ENCODE peak calls at places on chromosomes 11 and 22, in five cellular contexts. R, X, B, W and T are unnamed samples.

GRCh38 chr11:32893947-32894827 is 1.6 kb downstream of the QSER1 start:
- DNase-seq in B (peak), R (no peak), X (no peak), W (no peak), T (no peak)

GRCh38 chr22:40491990-40492631 is 121.7 kb downstream of the SGSM3 start:
- DNase-seq in R (no peak), B (no peak), W (no peak), X (no peak), T (no peak)

GRCh38 chr11:43735931-43736330 is 55.4 kb downstream of the HSD17B12 start:
- DNase-seq in R (no peak), X (no peak), B (no peak), W (no peak), T (no peak)

GRCh38 chr11:45736424-45736823 is 68.5 kb upstream of the SLC35C1 start:
- DNase-seq in X (no peak), B (peak), R (no peak), W (peak), T (no peak)

GRCh38 chr22:38258895-38259294 is 13.9 kb downstream of the TMEM184B start:
- DNase-seq in W (peak), R (no peak), X (no peak), B (no peak), T (no peak)

GRCh38 chr11:2296913-2297622 is 4.7 kb downstream of the C11orf21 start:
- DNase-seq in R (no peak), X (peak), B (no peak), W (peak), T (no peak)

GRCh38 chr11:88167853-88168252 is 7.4 kb downstream of the RAB38 start:
- DNase-seq in X (no peak), W (no peak), R (no peak), B (no peak), T (no peak)

GRCh38 chr11:35174666-35175065 is 35.7 kb downstream of the CD44 start:
- DNase-seq in R (no peak), W (no peak), B (no peak), X (no peak), T (no peak)

GRCh38 chr22:19522190-19522880 is 1.9 kb downstream of the CLDN5 start:
- DNase-seq in W (no peak), B (no peak), X (no peak), R (no peak), T (peak)

GRCh38 chr22:44437493-44438015 is 60.5 kb downstream of the RTL6 start:
- DNase-seq in B (no peak), X (no peak), W (peak), R (peak), T (no peak)

GRCh38 chr11:82195251-82195650 is 538.4 kb downstream of the FAM181B start:
- DNase-seq in B (no peak), W (no peak), R (no peak), X (no peak), T (no peak)

GRCh38 chr11:57638811-57639320 is 10.8 kb downstream of the YPEL4 start:
- DNase-seq in R (no peak), B (no peak), W (no peak), X (no peak), T (no peak)

GRCh38 chr11:131580466-131580865 is 210.1 kb downstream of the NTM start:
- DNase-seq in X (no peak), W (no peak), B (no peak), R (no peak), T (no peak)

GRCh38 chr11:62540804-62541671 is 5.6 kb downstream of the AHNAK start:
- DNase-seq in R (peak), B (no peak), X (no peak), W (peak), T (no peak)

GRCh38 chr11:62984451-62984991 is at the start of gene SLC22A6:
- DNase-seq in B (no peak), R (no peak), W (no peak), X (no peak), T (no peak)

GRCh38 chr22:50184541-50185383 is 951 bp upstream of the TRABD start:
- DNase-seq in R (peak), B (no peak), W (no peak), X (no peak), T (no peak)

GRCh38 chr11:43408277-43408676 is 49.6 kb downstream of the TTC17 start:
- DNase-seq in R (no peak), B (peak), X (no peak), W (no peak), T (no peak)

GRCh38 chr11:131924001-131924400 is 553.6 kb downstream of the NTM start:
- DNase-seq in W (no peak), R (no peak), B (no peak), X (no peak), T (no peak)

GRCh38 chr11:125402436-125402835 is 93.6 kb downstream of the FEZ1 start:
- DNase-seq in B (no peak), X (no peak), W (no peak), R (peak), T (no peak)

GRCh38 chr22:39421691-39422090 is 22.1 kb downstream of the TAB1 start:
- DNase-seq in W (no peak), X (no peak), B (no peak), R (no peak), T (no peak)

GRCh38 chr11:106889718-106890117 is 128.6 kb downstream of the GUCY1A2 start:
- DNase-seq in B (no peak), X (no peak), W (no peak), R (no peak), T (no peak)

GRCh38 chr11:27614092-27614491 is 86.2 kb downstream of the BDNF start:
- DNase-seq in W (no peak), X (no peak), R (no peak), B (no peak), T (no peak)

GRCh38 chr11:48066881-48067800 is 86.8 kb downstream of the PTPRJ start:
- DNase-seq in W (no peak), R (peak), X (no peak), B (no peak), T (no peak)

GRCh38 chr11:32581556-32581955 is 2.1 kb upstream of the EIF3M start:
- DNase-seq in X (no peak), B (no peak), R (no peak), W (no peak), T (no peak)

GRCh38 chr22:46293591-46294260 is 2.9 kb upstream of the GTSE1 start:
- DNase-seq in X (no peak), B (no peak), R (peak), W (peak), T (no peak)

GRCh38 chr11:441418-442274 is at the start of gene ANO9:
- DNase-seq in X (peak), B (peak), R (peak), W (no peak), T (no peak)

GRCh38 chr11:108880510-108880909 is 215.6 kb downstream of the DDX10 start:
- DNase-seq in X (no peak), R (no peak), W (no peak), B (no peak), T (no peak)

GRCh38 chr11:5258543-5259262 is 4.1 kb upstream of the HBG2 start:
- DNase-seq in B (no peak), R (no peak), W (no peak), X (no peak), T (no peak)

GRCh38 chr11:6402561-6402981 is 12.3 kb downstream of the SMPD1 start:
- DNase-seq in W (no peak), R (no peak), X (no peak), B (no peak), T (no peak)

GRCh38 chr11:99739464-99740089 is 718.8 kb downstream of the CNTN5 start:
- DNase-seq in W (no peak), B (peak), R (no peak), X (no peak), T (no peak)

GRCh38 chr22:36334081-36334831 is 53.5 kb downstream of the MYH9 start:
- DNase-seq in X (no peak), W (peak), B (no peak), R (peak), T (no peak)

DNA sequence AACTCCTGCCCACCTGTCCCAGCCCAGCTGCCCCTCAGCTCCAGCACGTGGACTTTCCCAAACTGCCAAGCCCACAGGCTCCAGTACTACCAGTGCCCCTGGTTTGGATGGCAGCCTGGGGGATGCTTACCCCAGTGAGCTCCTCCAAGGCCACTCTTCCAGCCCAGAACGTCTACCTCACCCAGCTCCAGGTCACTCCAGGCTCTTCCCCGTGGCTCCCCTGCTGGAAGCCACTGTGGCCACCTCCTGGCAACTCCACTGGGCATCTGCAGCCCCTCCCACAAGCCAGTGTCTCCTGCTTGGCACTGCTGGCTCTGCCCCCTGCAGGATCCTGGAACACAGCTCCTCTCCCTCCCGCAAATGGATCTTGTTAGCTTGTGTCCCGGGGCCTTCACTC is 29.3 kb downstream of the LMO1 start:
- DNase-seq in R (peak), W (no peak), B (no peak), X (no peak), T (no peak)
- TF ChIP-seq POLR2AphosphoS5 in R (no peak), W (no peak), B (no peak), X (no peak), T (no peak)

GRCh38 chr11:65329944-65330403 is 3.7 kb upstream of the DPF2 start:
- DNase-seq in B (peak), R (peak), X (peak), W (peak), T (no peak)

GRCh38 chr11:65325435-65325834 is 8.2 kb upstream of the DPF2 start:
- DNase-seq in W (no peak), R (no peak), B (no peak), X (no peak), T (no peak)

GRCh38 chr11:65334696-65335295 is 1.1 kb downstream of the DPF2 start:
- DNase-seq in X (no peak), B (no peak), W (no peak), R (peak), T (no peak)

GRCh38 chr11:65330544-65330943 is 3.1 kb upstream of the DPF2 start:
- DNase-seq in R (no peak), W (no peak), X (no peak), B (no peak), T (no peak)

DNA sequence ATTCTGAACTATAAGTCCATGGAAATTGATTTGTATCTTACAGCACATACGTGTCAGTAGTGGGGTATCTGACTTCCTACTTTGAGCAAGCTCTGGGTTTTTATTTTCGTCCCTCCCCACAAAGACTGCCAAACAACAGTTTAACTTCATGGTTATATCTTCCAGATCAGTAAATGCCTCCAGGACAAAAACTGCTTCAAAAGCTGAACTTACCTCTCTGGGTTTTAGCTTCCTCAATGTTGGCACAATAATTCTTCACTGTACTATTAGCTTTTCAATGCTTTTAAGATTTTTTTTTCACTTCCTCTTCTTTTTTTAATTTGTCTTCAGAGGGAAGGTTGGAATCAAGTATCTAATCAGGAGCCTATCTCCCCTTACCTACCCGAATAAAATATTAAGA is 4.1 kb upstream of the DPF2 start:
- DNase-seq in W (no peak), R (no peak), B (no peak), X (no peak), T (no peak)
- H3K4me3 ChIP-seq in W (no peak), R (peak), B (peak), X (no peak), T (no peak)

DNA sequence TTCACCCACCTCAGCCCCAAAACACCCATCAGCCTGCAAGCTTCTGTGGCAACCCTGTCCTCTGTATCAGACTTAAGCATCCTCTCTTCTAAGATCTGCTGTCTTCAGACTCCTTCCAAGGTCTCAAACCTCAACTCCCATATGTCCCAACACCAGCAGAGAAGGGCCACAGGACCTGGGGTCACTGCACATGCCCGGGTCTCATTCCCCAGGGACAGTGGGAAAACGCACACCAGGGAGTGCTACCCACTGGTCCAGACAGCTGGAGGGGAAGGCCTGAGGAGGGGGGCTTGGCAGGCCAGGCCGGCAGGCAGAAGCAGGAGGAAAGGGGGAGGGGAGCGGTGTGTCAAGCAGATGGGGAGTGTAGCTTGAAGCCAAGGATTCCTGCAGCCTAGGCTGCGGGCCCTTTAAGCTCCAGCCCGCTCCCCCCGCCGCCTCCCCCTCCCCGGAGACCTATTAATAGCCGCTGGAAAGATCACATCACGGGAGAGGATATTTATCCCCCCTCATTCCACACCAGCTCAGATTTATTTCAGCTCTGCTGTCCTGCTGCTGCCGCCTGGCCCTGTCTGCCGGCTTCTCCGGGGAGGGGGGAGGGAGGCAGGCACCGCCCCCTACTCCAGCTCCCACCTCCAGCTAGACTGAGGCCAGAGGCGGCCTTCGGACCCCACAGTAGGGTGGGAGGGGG is 16.7 kb downstream of the BCL9L start:
- DNase-seq in W (peak), X (peak), B (no peak), R (peak), T (no peak)
- TF ChIP-seq POLR2A in W (peak), X (no peak), B (no peak), R (no peak), T (no peak)

DNA sequence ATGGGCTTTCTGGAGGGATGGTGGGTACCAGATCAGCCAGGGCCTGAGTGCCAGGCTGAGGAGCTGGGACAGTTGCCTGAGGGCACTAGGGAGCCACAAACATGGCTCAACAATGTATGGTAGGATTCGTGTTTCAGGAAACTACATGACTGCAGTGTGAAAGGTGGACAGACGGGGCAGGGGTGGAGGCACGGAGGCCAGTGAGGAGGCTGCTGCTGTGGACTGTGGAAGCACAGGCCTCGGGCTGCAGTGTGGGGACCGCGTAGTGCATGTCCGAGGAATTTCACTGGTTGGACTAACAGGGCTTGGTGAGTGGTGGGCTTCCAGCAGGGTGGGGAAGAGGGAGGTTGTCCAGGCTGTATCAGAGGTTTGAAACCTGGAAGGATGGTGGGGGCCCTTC is 7.8 kb downstream of the P2RY2 start:
- DNase-seq in B (no peak), R (no peak), X (no peak), W (peak), T (no peak)
- TF ChIP-seq POLR2AphosphoS5 in B (no peak), R (no peak), X (no peak), W (no peak), T (no peak)

DNA sequence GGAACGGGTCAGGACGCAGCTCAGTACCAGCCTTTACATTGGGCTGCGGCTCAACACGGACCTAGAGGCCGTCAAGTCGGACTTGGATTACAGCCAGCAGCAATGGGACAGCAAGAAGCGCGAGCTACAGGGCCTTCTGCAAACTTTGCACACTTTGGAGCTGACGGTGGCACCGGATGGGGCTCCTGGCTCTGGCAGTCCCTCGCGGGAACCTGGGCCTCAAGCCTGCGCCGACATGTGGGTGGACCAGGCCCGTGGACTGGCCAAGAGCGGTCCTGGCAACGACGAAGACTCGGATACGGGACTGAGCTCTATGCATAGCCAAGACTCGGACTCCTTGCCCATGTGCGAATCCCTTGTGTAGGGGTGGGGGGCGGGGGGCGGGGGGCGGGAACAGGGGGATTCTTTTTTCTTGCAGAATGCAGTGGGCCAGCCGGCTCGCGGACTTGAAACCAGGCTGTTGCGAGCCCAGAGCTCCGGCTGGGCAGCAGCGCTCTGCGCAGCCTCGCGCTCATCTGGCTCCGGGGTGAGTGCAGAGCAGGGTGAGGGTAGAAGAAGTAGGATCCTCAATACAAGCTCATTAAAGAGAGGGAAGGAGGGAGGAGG is 1.7 kb downstream of the RASSF10 start:
- DNase-seq in W (no peak), B (no peak), X (peak), R (no peak), T (no peak)
- H3K4me3 ChIP-seq in W (no peak), B (no peak), X (peak), R (no peak), T (peak)

GRCh38 chr11:65473275-65473860 is 25.5 kb upstream of the MALAT1 start:
- DNase-seq in W (no peak), R (no peak), X (no peak), B (no peak), T (no peak)

GRCh38 chr11:65479184-65480145 is 19.4 kb upstream of the MALAT1 start:
- DNase-seq in X (peak), B (no peak), W (peak), R (no peak), T (no peak)

GRCh38 chr11:65477271-65478029 is 21.4 kb upstream of the MALAT1 start:
- DNase-seq in R (peak), B (peak), X (peak), W (peak), T (peak)

GRCh38 chr11:65478411-65479183 is 20.2 kb upstream of the MALAT1 start:
- DNase-seq in B (no peak), X (peak), W (peak), R (peak), T (peak)

DNA sequence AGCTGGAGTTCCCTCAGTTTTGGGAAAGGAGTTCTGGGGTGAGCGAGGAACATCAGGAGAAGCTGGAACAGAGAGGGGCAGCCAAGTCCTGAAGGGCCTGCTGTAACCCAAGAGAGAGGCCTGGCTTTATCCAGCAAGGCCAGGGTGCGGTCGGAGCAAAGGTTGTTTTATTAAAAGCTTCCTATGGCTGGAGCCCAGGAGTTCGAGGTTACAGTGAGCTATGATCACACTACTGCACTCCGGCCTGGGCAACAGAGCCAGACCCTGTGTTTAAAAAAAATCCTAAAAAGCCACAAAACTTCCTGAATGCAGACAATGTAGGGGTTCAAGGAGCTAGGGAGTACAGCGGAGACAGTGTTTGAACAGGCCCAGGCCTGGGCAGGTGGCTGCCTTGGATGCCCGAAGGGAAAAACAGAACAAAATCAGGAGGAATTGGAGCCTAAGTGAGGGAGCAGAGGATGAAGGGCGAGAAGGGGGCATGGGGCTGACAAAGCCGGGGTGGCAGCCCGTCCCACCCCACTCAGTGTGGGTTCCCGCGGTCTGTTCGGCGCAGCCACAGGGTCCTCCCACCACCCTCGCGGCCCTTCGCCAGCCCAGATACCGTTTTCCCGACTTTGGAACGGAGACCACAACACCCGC is 22.1 kb upstream of the MALAT1 start:
- DNase-seq in B (no peak), W (peak), R (no peak), X (peak), T (peak)
- TF ChIP-seq POLR2A in B (peak), W (no peak), R (no peak), X (no peak), T (no peak)

DNA sequence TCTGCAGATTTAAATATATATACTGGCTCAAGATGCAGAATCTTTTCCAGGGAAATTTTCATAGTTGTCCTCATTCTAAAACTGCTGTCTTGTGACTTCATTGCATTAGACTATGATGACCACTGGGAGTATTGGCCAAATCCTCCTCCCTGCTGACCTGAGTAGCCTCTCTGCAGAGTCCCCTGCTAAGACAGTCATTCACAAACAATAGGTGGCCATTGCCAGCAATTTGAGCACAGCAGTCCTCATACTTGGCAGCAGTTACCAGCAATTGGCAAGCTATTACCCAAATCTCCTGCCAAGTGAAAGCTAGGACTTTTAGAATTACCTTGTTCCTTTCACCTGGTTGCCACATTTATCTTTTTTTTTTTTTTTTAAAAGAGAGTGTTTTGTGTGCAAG is 325.8 kb downstream of the FAT3 start:
- DNase-seq in B (no peak), X (peak), R (no peak), W (no peak), T (no peak)
- TF ChIP-seq POLR2AphosphoS5 in B (no peak), X (no peak), R (no peak), W (no peak), T (no peak)

DNA sequence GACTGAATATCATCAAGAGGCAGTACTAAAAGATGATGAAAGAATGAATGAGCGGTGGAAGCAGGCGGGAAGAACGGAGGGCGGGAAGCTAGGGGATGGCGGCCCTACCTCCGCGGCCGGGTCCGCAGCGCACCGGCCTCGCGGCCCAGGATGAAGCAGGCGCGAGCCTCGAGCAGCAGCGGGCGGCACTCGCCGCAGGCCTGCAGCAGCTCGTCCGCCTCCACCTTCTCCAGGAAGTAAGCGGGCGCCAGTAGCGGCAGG is 3.4 kb downstream of the KLHL35 start:
- DNase-seq in X (no peak), B (no peak), W (no peak), R (no peak), T (no peak)
- H3K4me3 ChIP-seq in X (peak), B (no peak), W (peak), R (no peak), T (peak)